ENCODE peak calls at places on chromosomes 6 and 20, in seven cellular contexts. One of them, this sample, is unnamed.

GRCh38 chr20:59825563-59825920 is 107.9 kb downstream of the SYCP2 start:
- DNase-seq in left ventricle myocardium inferior: no peak
- DNase-seq in Karpas-422: no peak
- DNase-seq in prostate gland: no peak
- DNase-seq in ascending aorta: no peak
- DNase-seq in tibial artery: no peak
- DNase-seq in IMR-90: no peak
- DNase-seq in this sample: no peak

GRCh38 chr6:121430514-121431460 is 4.7 kb upstream of the GJA1 start:
- DNase-seq in left ventricle myocardium inferior: no peak
- DNase-seq in Karpas-422: no peak
- DNase-seq in prostate gland: no peak
- DNase-seq in ascending aorta: no peak
- DNase-seq in tibial artery: no peak
- DNase-seq in IMR-90: peak; percentile 54
- DNase-seq in this sample: no peak

GRCh38 chr20:54938707-54939106 is 463.3 kb downstream of the DOK5 start:
- DNase-seq in left ventricle myocardium inferior: no peak
- DNase-seq in Karpas-422: no peak
- DNase-seq in prostate gland: no peak
- DNase-seq in ascending aorta: no peak
- DNase-seq in tibial artery: no peak
- DNase-seq in IMR-90: no peak
- DNase-seq in this sample: no peak

GRCh38 chr6:16769131-16769985 is 8.1 kb upstream of the ATXN1 start:
- DNase-seq in left ventricle myocardium inferior: no peak
- DNase-seq in Karpas-422: peak; percentile 45
- DNase-seq in prostate gland: peak; percentile 39
- DNase-seq in ascending aorta: peak; percentile 84
- DNase-seq in tibial artery: peak; percentile 70
- DNase-seq in IMR-90: peak; percentile 61
- DNase-seq in this sample: no peak

GRCh38 chr20:2859330-2860121 is 13.8 kb upstream of the PTPRA start:
- DNase-seq in left ventricle myocardium inferior: no peak
- DNase-seq in Karpas-422: no peak
- DNase-seq in prostate gland: no peak
- DNase-seq in ascending aorta: no peak
- DNase-seq in tibial artery: no peak
- DNase-seq in IMR-90: no peak
- DNase-seq in this sample: peak; percentile 23

GRCh38 chr6:123091091-123091895 is 95.3 kb downstream of the CLVS2 start:
- DNase-seq in left ventricle myocardium inferior: no peak
- DNase-seq in Karpas-422: no peak
- DNase-seq in prostate gland: peak; percentile 78
- DNase-seq in ascending aorta: no peak
- DNase-seq in tibial artery: no peak
- DNase-seq in IMR-90: no peak
- DNase-seq in this sample: no peak

GRCh38 chr20:37443596-37443995 is 77.5 kb upstream of the NNAT start:
- DNase-seq in left ventricle myocardium inferior: no peak
- DNase-seq in Karpas-422: no peak
- DNase-seq in prostate gland: no peak
- DNase-seq in ascending aorta: no peak
- DNase-seq in tibial artery: no peak
- DNase-seq in IMR-90: no peak
- DNase-seq in this sample: no peak

GRCh38 chr6:33508935-33509926 is 54.9 kb downstream of the ZBTB9 start:
- DNase-seq in left ventricle myocardium inferior: no peak
- DNase-seq in Karpas-422: no peak
- DNase-seq in prostate gland: no peak
- DNase-seq in ascending aorta: no peak
- DNase-seq in tibial artery: no peak
- DNase-seq in IMR-90: no peak
- DNase-seq in this sample: no peak

GRCh38 chr20:49724637-49725606 is 11.2 kb upstream of the B4GALT5 start:
- DNase-seq in left ventricle myocardium inferior: peak; percentile 36
- DNase-seq in Karpas-422: no peak
- DNase-seq in prostate gland: no peak
- DNase-seq in ascending aorta: no peak
- DNase-seq in tibial artery: peak; percentile 67
- DNase-seq in IMR-90: peak; percentile 34
- DNase-seq in this sample: no peak

GRCh38 chr20:46361811-46362210 is 44.6 kb downstream of the ELMO2 start:
- DNase-seq in left ventricle myocardium inferior: no peak
- DNase-seq in Karpas-422: no peak
- DNase-seq in prostate gland: no peak
- DNase-seq in ascending aorta: no peak
- DNase-seq in tibial artery: no peak
- DNase-seq in IMR-90: no peak
- DNase-seq in this sample: no peak

GRCh38 chr6:118168421-118168820 is 261.4 kb downstream of the SLC35F1 start:
- DNase-seq in left ventricle myocardium inferior: no peak
- DNase-seq in Karpas-422: no peak
- DNase-seq in prostate gland: no peak
- DNase-seq in ascending aorta: no peak
- DNase-seq in tibial artery: no peak
- DNase-seq in IMR-90: no peak
- DNase-seq in this sample: no peak

GRCh38 chr6:13290335-13290734 is 38.0 kb downstream of the TBC1D7 start:
- DNase-seq in left ventricle myocardium inferior: no peak
- DNase-seq in Karpas-422: no peak
- DNase-seq in prostate gland: no peak
- DNase-seq in ascending aorta: peak; percentile 33
- DNase-seq in tibial artery: no peak
- DNase-seq in IMR-90: no peak
- DNase-seq in this sample: no peak

GRCh38 chr6:13288481-13288880 is 39.9 kb downstream of the TBC1D7 start:
- DNase-seq in left ventricle myocardium inferior: no peak
- DNase-seq in Karpas-422: no peak
- DNase-seq in prostate gland: no peak
- DNase-seq in ascending aorta: no peak
- DNase-seq in tibial artery: no peak
- DNase-seq in IMR-90: no peak
- DNase-seq in this sample: no peak

GRCh38 chr6:13287104-13287503 is 41.2 kb downstream of the TBC1D7 start:
- DNase-seq in left ventricle myocardium inferior: no peak
- DNase-seq in Karpas-422: no peak
- DNase-seq in prostate gland: no peak
- DNase-seq in ascending aorta: no peak
- DNase-seq in tibial artery: no peak
- DNase-seq in IMR-90: no peak
- DNase-seq in this sample: no peak

GRCh38 chr6:13289789-13290318 is 38.5 kb downstream of the TBC1D7 start:
- DNase-seq in left ventricle myocardium inferior: no peak
- DNase-seq in Karpas-422: no peak
- DNase-seq in prostate gland: no peak
- DNase-seq in ascending aorta: peak; percentile 58
- DNase-seq in tibial artery: no peak
- DNase-seq in IMR-90: no peak
- DNase-seq in this sample: no peak

DNA sequence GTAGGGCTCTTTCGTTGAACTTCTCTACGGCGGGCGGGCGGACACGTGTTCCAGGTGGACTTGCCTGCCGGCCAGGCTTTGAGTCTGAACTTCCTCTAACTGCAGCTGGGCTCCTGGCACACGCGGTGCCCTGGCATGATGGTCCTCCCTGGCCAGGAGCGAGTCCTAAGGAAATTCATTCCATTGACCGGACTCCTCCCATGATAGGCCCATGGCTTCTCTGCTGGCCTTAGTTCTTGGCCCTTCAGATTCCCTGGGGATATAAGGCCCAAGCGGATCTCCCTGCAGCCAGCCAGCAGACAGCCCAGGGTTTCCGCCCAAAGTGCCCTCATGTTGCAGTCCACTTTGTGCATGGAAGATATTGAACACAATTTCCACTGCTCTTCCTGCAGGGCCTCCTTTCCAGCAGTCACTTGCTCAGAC is 39.4 kb downstream of the TBC1D7 start:
- DNase-seq in left ventricle myocardium inferior: no peak
- DNase-seq in Karpas-422: no peak
- DNase-seq in prostate gland: no peak
- DNase-seq in ascending aorta: no peak
- DNase-seq in tibial artery: peak; percentile 25
- DNase-seq in IMR-90: no peak
- DNase-seq in this sample: no peak
- H3K27ac ChIP-seq in left ventricle myocardium inferior: no peak overlapping the region
- H3K27ac ChIP-seq in Karpas-422: no peak overlapping the region
- H3K27ac ChIP-seq in prostate gland: no peak overlapping the region
- H3K27ac ChIP-seq in ascending aorta: no peak overlapping the region
- H3K27ac ChIP-seq in tibial artery: no peak overlapping the region
- H3K27ac ChIP-seq in IMR-90: no peak overlapping the region
- H3K27ac ChIP-seq in this sample: no peak overlapping the region

GRCh38 chr20:14521436-14521835 is 184.0 kb upstream of the FLRT3 start:
- DNase-seq in left ventricle myocardium inferior: no peak
- DNase-seq in Karpas-422: no peak
- DNase-seq in prostate gland: no peak
- DNase-seq in ascending aorta: no peak
- DNase-seq in tibial artery: no peak
- DNase-seq in IMR-90: peak; percentile 41
- DNase-seq in this sample: no peak

GRCh38 chr20:14521016-14521415 is 183.6 kb upstream of the FLRT3 start:
- DNase-seq in left ventricle myocardium inferior: no peak
- DNase-seq in Karpas-422: no peak
- DNase-seq in prostate gland: no peak
- DNase-seq in ascending aorta: no peak
- DNase-seq in tibial artery: no peak
- DNase-seq in IMR-90: no peak
- DNase-seq in this sample: no peak

GRCh38 chr20:14522595-14522994 is 185.2 kb upstream of the FLRT3 start:
- DNase-seq in left ventricle myocardium inferior: no peak
- DNase-seq in Karpas-422: no peak
- DNase-seq in prostate gland: no peak
- DNase-seq in ascending aorta: no peak
- DNase-seq in tibial artery: no peak
- DNase-seq in IMR-90: no peak
- DNase-seq in this sample: no peak

GRCh38 chr20:14525439-14525838 is 188.0 kb upstream of the FLRT3 start:
- DNase-seq in left ventricle myocardium inferior: no peak
- DNase-seq in Karpas-422: no peak
- DNase-seq in prostate gland: no peak
- DNase-seq in ascending aorta: no peak
- DNase-seq in tibial artery: no peak
- DNase-seq in IMR-90: no peak
- DNase-seq in this sample: no peak

DNA sequence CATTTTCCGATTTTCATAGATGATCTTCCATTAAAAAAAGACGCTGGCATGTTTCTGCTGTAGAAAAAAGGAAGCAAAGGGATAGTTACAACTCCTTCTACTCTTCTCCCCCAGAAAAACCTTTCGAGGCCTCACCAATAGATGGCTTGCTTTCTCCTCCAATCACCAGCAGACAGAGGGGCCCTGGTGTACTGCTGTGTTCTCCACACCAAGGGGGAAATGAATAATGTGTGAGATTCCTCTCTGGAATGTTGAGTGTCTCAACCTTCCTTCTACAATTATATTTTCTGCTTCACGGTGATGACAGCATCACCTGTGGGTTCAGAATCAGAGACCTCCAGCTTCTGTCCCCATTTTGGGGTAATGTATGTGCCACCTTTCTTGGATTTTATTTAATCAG is 185.7 kb upstream of the FLRT3 start:
- DNase-seq in left ventricle myocardium inferior: no peak
- DNase-seq in Karpas-422: no peak
- DNase-seq in prostate gland: no peak
- DNase-seq in ascending aorta: no peak
- DNase-seq in tibial artery: no peak
- DNase-seq in IMR-90: no peak
- DNase-seq in this sample: no peak
- H3K27ac ChIP-seq in left ventricle myocardium inferior: no peak overlapping the region
- H3K27ac ChIP-seq in Karpas-422: no peak overlapping the region
- H3K27ac ChIP-seq in prostate gland: no peak overlapping the region
- H3K27ac ChIP-seq in ascending aorta: no peak overlapping the region
- H3K27ac ChIP-seq in tibial artery: no peak overlapping the region
- H3K27ac ChIP-seq in IMR-90: no peak overlapping the region
- H3K27ac ChIP-seq in this sample: no peak overlapping the region

GRCh38 chr6:149777624-149778023 is 28.1 kb downstream of the PCMT1 start:
- DNase-seq in left ventricle myocardium inferior: no peak
- DNase-seq in Karpas-422: no peak
- DNase-seq in prostate gland: no peak
- DNase-seq in ascending aorta: no peak
- DNase-seq in tibial artery: no peak
- DNase-seq in IMR-90: no peak
- DNase-seq in this sample: no peak

GRCh38 chr6:149766156-149766768 is 16.7 kb downstream of the PCMT1 start:
- DNase-seq in left ventricle myocardium inferior: no peak
- DNase-seq in Karpas-422: no peak
- DNase-seq in prostate gland: peak; percentile 22
- DNase-seq in ascending aorta: no peak
- DNase-seq in tibial artery: no peak
- DNase-seq in IMR-90: peak; percentile 61
- DNase-seq in this sample: no peak

GRCh38 chr6:149771185-149771584 is 21.6 kb downstream of the PCMT1 start:
- DNase-seq in left ventricle myocardium inferior: no peak
- DNase-seq in Karpas-422: no peak
- DNase-seq in prostate gland: no peak
- DNase-seq in ascending aorta: no peak
- DNase-seq in tibial artery: no peak
- DNase-seq in IMR-90: no peak
- DNase-seq in this sample: no peak

GRCh38 chr6:149769676-149770075 is 20.1 kb downstream of the PCMT1 start:
- DNase-seq in left ventricle myocardium inferior: no peak
- DNase-seq in Karpas-422: no peak
- DNase-seq in prostate gland: no peak
- DNase-seq in ascending aorta: no peak
- DNase-seq in tibial artery: no peak
- DNase-seq in IMR-90: no peak
- DNase-seq in this sample: no peak

GRCh38 chr6:149771925-149772324 is 22.4 kb downstream of the PCMT1 start:
- DNase-seq in left ventricle myocardium inferior: no peak
- DNase-seq in Karpas-422: no peak
- DNase-seq in prostate gland: no peak
- DNase-seq in ascending aorta: no peak
- DNase-seq in tibial artery: no peak
- DNase-seq in IMR-90: no peak
- DNase-seq in this sample: no peak
- H3K27ac ChIP-seq in left ventricle myocardium inferior: peak overlapping the region; percentile 64
- H3K27ac ChIP-seq in Karpas-422: no peak overlapping the region
- H3K27ac ChIP-seq in prostate gland: no peak overlapping the region
- H3K27ac ChIP-seq in ascending aorta: no peak overlapping the region
- H3K27ac ChIP-seq in tibial artery: no peak overlapping the region
- H3K27ac ChIP-seq in IMR-90: no peak overlapping the region
- H3K27ac ChIP-seq in this sample: no peak overlapping the region

GRCh38 chr6:18259675-18260447 is 4.5 kb downstream of the DEK start:
- DNase-seq in left ventricle myocardium inferior: no peak
- DNase-seq in Karpas-422: no peak
- DNase-seq in prostate gland: no peak
- DNase-seq in ascending aorta: no peak
- DNase-seq in tibial artery: no peak
- DNase-seq in IMR-90: peak; percentile 52
- DNase-seq in this sample: no peak

GRCh38 chr6:18262812-18263560 is 1.3 kb downstream of the DEK start:
- DNase-seq in left ventricle myocardium inferior: no peak
- DNase-seq in Karpas-422: peak; percentile 82
- DNase-seq in prostate gland: no peak
- DNase-seq in ascending aorta: no peak
- DNase-seq in tibial artery: no peak
- DNase-seq in IMR-90: peak; percentile 9
- DNase-seq in this sample: no peak

GRCh38 chr6:18263561-18264337 is 581 bp downstream of the DEK start:
- DNase-seq in left ventricle myocardium inferior: peak; percentile 74
- DNase-seq in Karpas-422: peak; percentile 75
- DNase-seq in prostate gland: peak; percentile 63
- DNase-seq in ascending aorta: peak; percentile 81
- DNase-seq in tibial artery: peak; percentile 84
- DNase-seq in IMR-90: no peak
- DNase-seq in this sample: peak; percentile 78

GRCh38 chr6:18261877-18262276 is 2.5 kb downstream of the DEK start:
- DNase-seq in left ventricle myocardium inferior: no peak
- DNase-seq in Karpas-422: no peak
- DNase-seq in prostate gland: no peak
- DNase-seq in ascending aorta: no peak
- DNase-seq in tibial artery: no peak
- DNase-seq in IMR-90: no peak
- DNase-seq in this sample: no peak

GRCh38 chr6:18260448-18261106 is 3.8 kb downstream of the DEK start:
- DNase-seq in left ventricle myocardium inferior: no peak
- DNase-seq in Karpas-422: peak; percentile 73
- DNase-seq in prostate gland: no peak
- DNase-seq in ascending aorta: peak; percentile 62
- DNase-seq in tibial artery: no peak
- DNase-seq in IMR-90: peak; percentile 36
- DNase-seq in this sample: no peak
- H3K27ac ChIP-seq in left ventricle myocardium inferior: no peak overlapping the region
- H3K27ac ChIP-seq in Karpas-422: peak overlapping the region; percentile 91
- H3K27ac ChIP-seq in prostate gland: no peak overlapping the region
- H3K27ac ChIP-seq in ascending aorta: no peak overlapping the region
- H3K27ac ChIP-seq in tibial artery: no peak overlapping the region
- H3K27ac ChIP-seq in IMR-90: peak overlapping the region; percentile 34
- H3K27ac ChIP-seq in this sample: no peak overlapping the region